ENCODE peak calls at places on chromosomes 3 and 15, in nine cellular contexts. M is prostate gland, C is ascending aorta, A is neuronal stem cell, B is keratinocyte, E is heart left ventricle, I is sigmoid colon, T is Caco-2, D is tibial artery. W is an unnamed sample.
A peak's percentile ranks its signal among the peaks of the same experiment; 100 is the strongest.

GRCh38 chr3:179416681-179417080 is 34.6 kb downstream of the GNB4 start:
- DNase-seq in M (no peak), C (no peak), A (no peak), B (no peak), E (no peak), I (no peak), T (no peak), D (no peak), W (no peak)

GRCh38 chr15:100338971-100339444 is 2.8 kb downstream of the ADAMTS17 start:
- DNase-seq in M (peak; percentile 87), C (no peak), A (peak; percentile 53), B (peak; percentile 46), E (peak; percentile 46), I (peak; percentile 79), T (peak; percentile 33), D (peak; percentile 84), W (peak; percentile 51)

GRCh38 chr3:143958966-143959365 is 12.7 kb upstream of the DIPK2A start:
- DNase-seq in M (no peak), C (no peak), A (no peak), B (no peak), E (no peak), I (no peak), T (no peak), D (no peak), W (no peak)

GRCh38 chr15:78148392-78149067 is 632 bp upstream of the IDH3A start:
- DNase-seq in M (no peak), C (no peak), A (no peak), B (no peak), E (no peak), I (no peak), T (no peak), D (no peak), W (peak; percentile 44)

GRCh38 chr15:29596266-29596665 is 226.0 kb downstream of the TJP1 start:
- DNase-seq in M (no peak), C (no peak), A (no peak), B (no peak), E (no peak), I (no peak), T (peak; percentile 21), D (no peak), W (no peak)

GRCh38 chr3:192858849-192859585 is 58.6 kb downstream of the MB21D2 start:
- DNase-seq in M (no peak), C (no peak), A (no peak), B (no peak), E (no peak), I (no peak), T (no peak), D (no peak), W (no peak)

GRCh38 chr15:96329403-96329981 is 1.0 kb upstream of the NR2F2 start:
- DNase-seq in M (no peak), C (no peak), A (no peak), B (no peak), E (no peak), I (no peak), T (no peak), D (no peak), W (no peak)

GRCh38 chr15:47571241-47571640 is 146.1 kb upstream of the SEMA6D start:
- DNase-seq in M (no peak), C (no peak), A (no peak), B (no peak), E (no peak), I (no peak), T (no peak), D (no peak), W (no peak)

GRCh38 chr3:138609898-138610266 is 1.3 kb downstream of the FAIM start:
- DNase-seq in M (no peak), C (no peak), A (no peak), B (no peak), E (no peak), I (no peak), T (no peak), D (no peak), W (no peak)

GRCh38 chr3:181103605-181104004 is 114.1 kb upstream of the DNAJC19 start:
- DNase-seq in M (no peak), C (no peak), A (peak; percentile 41), B (no peak), E (no peak), I (no peak), T (peak; percentile 22), D (no peak), W (peak; percentile 47)

GRCh38 chr3:30730967-30731366 is 124.6 kb downstream of the TGFBR2 start:
- DNase-seq in M (no peak), C (no peak), A (no peak), B (no peak), E (no peak), I (no peak), T (no peak), D (no peak), W (no peak)

GRCh38 chr3:169871129-169871886 is 1.6 kb upstream of the LRRC31 start:
- DNase-seq in M (peak; percentile 81), C (no peak), A (no peak), B (no peak), E (no peak), I (no peak), T (no peak), D (no peak), W (no peak)

GRCh38 chr15:77870195-77871065 is 207.1 kb downstream of the TBC1D2B start:
- DNase-seq in M (peak; percentile 25), C (no peak), A (peak; percentile 63), B (peak; percentile 7), E (peak; percentile 64), I (peak; percentile 68), T (peak; percentile 87), D (peak; percentile 81), W (peak; percentile 71)

GRCh38 chr15:60871152-60871551 is 357.9 kb downstream of the RORA start:
- DNase-seq in M (no peak), C (no peak), A (no peak), B (no peak), E (no peak), I (no peak), T (no peak), D (no peak), W (no peak)

GRCh38 chr15:89486726-89487050 is 9.7 kb downstream of the RHCG start:
- DNase-seq in M (no peak), C (no peak), A (no peak), B (no peak), E (no peak), I (no peak), T (peak; percentile 40), D (peak; percentile 55), W (no peak)

GRCh38 chr15:69574506-69574905 is 121.9 kb downstream of the RPLP1 start:
- DNase-seq in M (no peak), C (no peak), A (no peak), B (no peak), E (no peak), I (no peak), T (no peak), D (no peak), W (no peak)

GRCh38 chr15:84604804-84605203 is 4.0 kb downstream of the ZSCAN2 start:
- DNase-seq in M (no peak), C (no peak), A (no peak), B (no peak), E (no peak), I (no peak), T (no peak), D (peak; percentile 13), W (no peak)

GRCh38 chr15:29749365-29750086 is 72.7 kb downstream of the TJP1 start:
- DNase-seq in M (no peak), C (no peak), A (no peak), B (no peak), E (no peak), I (no peak), T (peak; percentile 13), D (no peak), W (no peak)

GRCh38 chr15:39269352-39269751 is 311.5 kb upstream of the THBS1 start:
- DNase-seq in M (no peak), C (no peak), A (no peak), B (no peak), E (no peak), I (no peak), T (peak; percentile 33), D (no peak), W (no peak)

DNA sequence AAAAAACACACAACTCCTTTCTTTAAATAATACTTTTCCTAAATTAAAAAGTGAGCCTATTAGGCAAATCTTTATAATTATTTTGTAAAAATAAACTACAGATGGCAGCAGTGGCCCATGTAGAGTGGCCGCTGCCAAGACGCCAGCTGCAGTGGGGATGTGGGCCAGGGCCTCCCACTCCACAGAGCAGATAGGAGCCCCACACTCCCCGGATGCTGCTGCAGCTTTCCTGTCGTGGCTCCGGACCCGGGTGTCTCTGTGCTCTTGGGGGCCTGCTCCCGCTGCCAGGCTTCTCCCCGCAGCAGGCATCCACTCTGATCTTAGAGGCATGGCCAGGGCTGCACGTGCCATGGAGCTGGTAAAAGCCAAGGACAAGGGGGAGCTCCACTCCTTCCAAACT is 67.5 kb downstream of the PROS1 start:
- DNase-seq in M (no peak), C (no peak), A (no peak), B (no peak), E (peak; percentile 40), I (no peak), T (no peak), D (no peak), W (no peak)
- H3K9me3 ChIP-seq in M (no peaks in the 10 kb centered on the region), C (no peaks in the 10 kb centered on the region), A (peaks cover 4% of the 10 kb centered on the region), B (peaks cover 7% of the 10 kb centered on the region), E (no peaks in the 10 kb centered on the region), I (no peaks in the 10 kb centered on the region), T (no peaks in the 10 kb centered on the region), D (no peaks in the 10 kb centered on the region), W (no peaks in the 10 kb centered on the region)

DNA sequence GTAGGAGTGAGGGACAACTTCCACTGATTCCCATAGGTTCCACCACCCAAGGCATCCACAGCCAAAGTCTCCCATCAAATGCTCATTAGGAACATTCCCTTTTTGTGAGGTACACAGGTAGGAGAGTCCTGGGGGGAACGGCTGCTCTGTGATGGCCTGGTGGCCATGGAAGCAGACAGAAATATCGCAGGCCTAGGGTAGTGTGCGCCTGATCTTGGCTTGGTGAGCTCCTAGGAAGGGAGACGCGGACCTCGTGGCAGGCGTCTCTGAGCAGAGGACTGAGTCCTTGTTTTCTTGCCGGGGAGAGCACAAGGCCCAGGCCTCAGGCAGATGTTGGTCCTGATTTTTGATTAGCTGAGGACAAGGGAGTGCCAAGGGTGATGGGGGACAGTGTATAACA is 99.5 kb downstream of the SNRPN start:
- DNase-seq in M (no peak), C (no peak), A (no peak), B (no peak), E (no peak), I (no peak), T (no peak), D (no peak), W (no peak)
- H3K9me3 ChIP-seq in M (peaks cover 11% of the 10 kb centered on the region), C (peaks cover 100% of the 10 kb centered on the region), A (peaks cover 95% of the 10 kb centered on the region), B (peaks cover 86% of the 10 kb centered on the region), E (peaks cover 36% of the 10 kb centered on the region), I (peaks cover 99% of the 10 kb centered on the region), T (peaks cover 87% of the 10 kb centered on the region), D (peaks cover 100% of the 10 kb centered on the region), W (peaks cover 5% of the 10 kb centered on the region)

DNA sequence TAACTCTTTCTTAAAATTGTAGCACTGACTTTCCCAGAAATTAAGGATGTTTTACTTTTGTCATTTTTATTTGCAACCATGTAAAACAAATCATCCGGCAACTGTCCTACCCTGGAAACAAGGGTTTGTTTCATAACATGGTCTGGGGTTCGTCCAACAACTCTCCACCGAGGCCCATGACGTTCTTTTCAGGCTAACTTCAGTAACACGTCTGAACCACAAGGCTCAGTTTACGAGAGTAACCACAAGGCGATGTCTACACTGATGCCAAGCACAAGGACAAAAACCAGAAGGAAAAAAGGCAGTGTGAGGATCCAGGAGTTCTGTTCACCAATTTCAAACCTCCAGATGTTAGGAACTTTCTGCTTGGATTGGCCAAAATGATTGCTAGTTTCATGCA is 546.1 kb downstream of the NTRK3 start:
- DNase-seq in M (peak; percentile 8), C (no peak), A (no peak), B (no peak), E (peak; percentile 30), I (peak; percentile 89), T (no peak), D (no peak), W (no peak)
- H3K9me3 ChIP-seq in M (no peaks in the 10 kb centered on the region), C (no peaks in the 10 kb centered on the region), A (no peaks in the 10 kb centered on the region), B (no peaks in the 10 kb centered on the region), E (no peaks in the 10 kb centered on the region), I (no peaks in the 10 kb centered on the region), T (no peaks in the 10 kb centered on the region), D (no peaks in the 10 kb centered on the region), W (peaks cover 7% of the 10 kb centered on the region)

GRCh38 chr3:152037304-152037703 is 163.9 kb downstream of the SUCNR1 start:
- DNase-seq in M (no peak), C (no peak), A (no peak), B (no peak), E (no peak), I (no peak), T (no peak), D (no peak), W (no peak)
- H3K9me3 ChIP-seq in M (no peaks in the 10 kb centered on the region), C (peaks cover 7% of the 10 kb centered on the region), A (no peaks in the 10 kb centered on the region), B (no peaks in the 10 kb centered on the region), E (no peaks in the 10 kb centered on the region), I (no peaks in the 10 kb centered on the region), T (peaks cover 33% of the 10 kb centered on the region), D (no peaks in the 10 kb centered on the region), W (peaks cover 4% of the 10 kb centered on the region)